ENCODE peak calls at places on chromosome 11, in eight cellular contexts. D is Peyer's patch, U is endothelial cell, E is T47D, I is NAMALWA, G is GM13977, Z is NCI-H2081, K is GM04504. J is an unnamed sample.

GRCh38 chr11:111378773-111379499 is at the start of gene POU2AF1:
- DNase-seq in D (no peak), U (no peak), E (no peak), I (peak; percentile 94), G (peak; percentile 71), Z (no peak), K (no peak), J (peak; percentile 74)

GRCh38 chr11:130411223-130411622 is 17.2 kb downstream of the ADAMTS8 start:
- DNase-seq in D (no peak), U (no peak), E (no peak), I (no peak), G (no peak), Z (no peak), K (no peak), J (no peak)

GRCh38 chr11:76094729-76095128 is 111.6 kb downstream of the WNT11 start:
- DNase-seq in D (no peak), U (no peak), E (no peak), I (no peak), G (no peak), Z (no peak), K (no peak), J (no peak)

GRCh38 chr11:74691755-74692154 is 39.5 kb downstream of the CHRDL2 start:
- DNase-seq in D (no peak), U (no peak), E (no peak), I (no peak), G (no peak), Z (no peak), K (no peak), J (no peak)

GRCh38 chr11:62980133-62980760 is 4.5 kb downstream of the SLC22A6 start:
- DNase-seq in D (no peak), U (peak; percentile 29), E (peak; percentile 74), I (peak; percentile 28), G (no peak), Z (no peak), K (no peak), J (no peak)

GRCh38 chr11:85137597-85137996 is 489.5 kb downstream of the DLG2 start:
- DNase-seq in D (no peak), U (no peak), E (peak; percentile 70), I (no peak), G (no peak), Z (peak; percentile 19), K (no peak), J (no peak)

GRCh38 chr11:29268733-29269132 is 748.1 kb downstream of the KCNA4 start:
- DNase-seq in D (no peak), U (no peak), E (no peak), I (no peak), G (no peak), Z (no peak), K (no peak), J (no peak)

GRCh38 chr11:60777572-60777971 is 7.6 kb upstream of the MS4A10 start:
- DNase-seq in D (peak; percentile 44), U (no peak), E (peak; percentile 36), I (no peak), G (no peak), Z (no peak), K (peak; percentile 67), J (no peak)

GRCh38 chr11:46890665-46891064 is 27.7 kb downstream of the LRP4 start:
- DNase-seq in D (no peak), U (no peak), E (no peak), I (no peak), G (no peak), Z (no peak), K (no peak), J (no peak)

GRCh38 chr11:35173011-35173511 is 34.1 kb downstream of the CD44 start:
- DNase-seq in D (no peak), U (no peak), E (no peak), I (no peak), G (peak; percentile 12), Z (no peak), K (no peak), J (peak; percentile 15)

GRCh38 chr11:126864934-126865333 is 135.6 kb downstream of the KIRREL3 start:
- DNase-seq in D (no peak), U (no peak), E (no peak), I (no peak), G (no peak), Z (no peak), K (no peak), J (no peak)

GRCh38 chr11:33920838-33921613 is 29.1 kb upstream of the LMO2 start:
- DNase-seq in D (no peak), U (no peak), E (no peak), I (peak; percentile 68), G (peak; percentile 51), Z (no peak), K (no peak), J (peak; percentile 65)

GRCh38 chr11:19311306-19312030 is 70.7 kb upstream of the E2F8 start:
- DNase-seq in D (peak; percentile 59), U (peak; percentile 84), E (peak; percentile 44), I (peak; percentile 68), G (peak; percentile 50), Z (peak; percentile 45), K (peak; percentile 27), J (peak; percentile 62)

GRCh38 chr11:73203322-73203721 is 14.8 kb upstream of the P2RY2 start:
- DNase-seq in D (peak; percentile 3), U (no peak), E (no peak), I (no peak), G (no peak), Z (no peak), K (no peak), J (no peak)

GRCh38 chr11:71201231-71201630 is 51.1 kb downstream of the SHANK2 start:
- DNase-seq in D (peak; percentile 24), U (no peak), E (no peak), I (no peak), G (no peak), Z (no peak), K (no peak), J (no peak)

GRCh38 chr11:75191330-75191717 is 40.4 kb downstream of the SLCO2B1 start:
- DNase-seq in D (no peak), U (peak; percentile 59), E (no peak), I (no peak), G (no peak), Z (no peak), K (no peak), J (no peak)

GRCh38 chr11:4697583-4697982 is at the start of gene OR51E2:
- DNase-seq in D (no peak), U (no peak), E (peak; percentile 9), I (no peak), G (no peak), Z (peak; percentile 65), K (peak; percentile 3), J (no peak)

GRCh38 chr11:14519692-14520085 is 497 bp downstream of the PSMA1 start:
- DNase-seq in D (no peak), U (no peak), E (no peak), I (peak; percentile 59), G (no peak), Z (no peak), K (no peak), J (no peak)

GRCh38 chr11:129536338-129536737 is 160.7 kb downstream of the BARX2 start:
- DNase-seq in D (no peak), U (no peak), E (peak; percentile 20), I (no peak), G (no peak), Z (no peak), K (no peak), J (no peak)

GRCh38 chr11:116697639-116698038 is 75.1 kb downstream of the BUD13 start:
- DNase-seq in D (peak; percentile 15), U (peak; percentile 0), E (no peak), I (no peak), G (no peak), Z (no peak), K (no peak), J (no peak)

GRCh38 chr11:79080506-79080905 is 360.3 kb downstream of the TENM4 start:
- DNase-seq in D (no peak), U (no peak), E (no peak), I (no peak), G (no peak), Z (no peak), K (no peak), J (no peak)

GRCh38 chr11:75583710-75584658 is 21.9 kb downstream of the SERPINH1 start:
- DNase-seq in D (no peak), U (peak; percentile 62), E (no peak), I (no peak), G (peak; percentile 51), Z (peak; percentile 33), K (no peak), J (peak; percentile 66)

GRCh38 chr11:100830295-100830694 is 143.2 kb downstream of the ARHGAP42 start:
- DNase-seq in D (no peak), U (no peak), E (no peak), I (no peak), G (no peak), Z (no peak), K (no peak), J (no peak)

GRCh38 chr11:27248430-27249207 is 114.4 kb downstream of the CCDC34 start:
- DNase-seq in D (no peak), U (no peak), E (no peak), I (no peak), G (no peak), Z (no peak), K (no peak), J (no peak)

GRCh38 chr11:66866420-66867010 is 9.7 kb downstream of the LRFN4 start:
- DNase-seq in D (no peak), U (no peak), E (no peak), I (no peak), G (no peak), Z (no peak), K (no peak), J (peak; percentile 36)